ENCODE peak calls at places on chromosome 20, in nine cellular contexts. J, M, Z, A, U, X, K, B and F are unnamed samples.

GRCh38 chr20:59567585-59568508 is 36.5 kb upstream of the PHACTR3 start:
- DNase-seq in M (no peak), X (no peak), B (no peak), Z (no peak), A (no peak), J (no peak), U (no peak), K (no peak), F (no peak)

GRCh38 chr20:37757550-37757949 is 63.7 kb downstream of the CTNNBL1 start:
- DNase-seq in Z (no peak), A (no peak), J (no peak), B (no peak), X (no peak), M (no peak), U (no peak), K (peak; percentile 17), F (no peak)

GRCh38 chr20:1895674-1896496 is 678 bp downstream of the SIRPA start:
- DNase-seq in Z (no peak), M (no peak), J (no peak), U (no peak), B (no peak), X (no peak), A (no peak), K (no peak), F (no peak)

GRCh38 chr20:50296450-50297375 is 106.1 kb downstream of the CEBPB start:
- DNase-seq in J (no peak), U (no peak), Z (no peak), M (no peak), A (no peak), X (no peak), K (no peak), B (no peak), F (no peak)

GRCh38 chr20:41499961-41500725 is 118.0 kb downstream of the CHD6 start:
- DNase-seq in K (no peak), X (peak; percentile 56), B (no peak), Z (no peak), M (no peak), J (no peak), U (no peak), A (no peak), F (no peak)

GRCh38 chr20:50146732-50147662 is 6.5 kb downstream of the PEDS1 start:
- DNase-seq in Z (peak; percentile 74), U (no peak), B (no peak), A (no peak), K (peak; percentile 75), J (peak; percentile 68), M (no peak), X (no peak), F (peak; percentile 40)

GRCh38 chr20:62219101-62219991 is 732 bp downstream of the HRH3 start:
- DNase-seq in B (no peak), Z (no peak), A (no peak), X (no peak), J (no peak), K (no peak), M (no peak), U (no peak), F (no peak)

GRCh38 chr20:36773123-36773547 is 428 bp downstream of the DSN1 start:
- DNase-seq in J (no peak), M (no peak), U (no peak), K (no peak), Z (no peak), X (no peak), A (peak; percentile 20), B (no peak), F (no peak)

GRCh38 chr20:19737025-19737424 is 21.0 kb upstream of the RIN2 start:
- DNase-seq in B (no peak), U (no peak), J (no peak), A (peak; percentile 46), K (no peak), Z (no peak), X (peak; percentile 24), M (no peak), F (peak; percentile 2)

GRCh38 chr20:34708621-34709043 is 4.5 kb downstream of the TP53INP2 start:
- DNase-seq in J (peak; percentile 37), K (peak; percentile 64), X (peak; percentile 9), Z (peak; percentile 56), M (peak; percentile 80), U (peak; percentile 61), A (peak; percentile 60), B (peak; percentile 59), F (no peak)

GRCh38 chr20:34938466-34939163 is 17.0 kb downstream of the GSS start:
- DNase-seq in U (no peak), B (peak; percentile 76), M (no peak), Z (no peak), K (no peak), A (no peak), X (no peak), J (no peak), F (no peak)

GRCh38 chr20:13800728-13801134 is 15.9 kb downstream of the NDUFAF5 start:
- DNase-seq in M (no peak), J (no peak), U (no peak), B (peak; percentile 70), A (peak; percentile 88), X (peak; percentile 39), K (no peak), Z (no peak), F (no peak)

GRCh38 chr20:8020314-8021079 is 936 bp upstream of the TMX4 start:
- DNase-seq in Z (no peak), X (no peak), B (no peak), U (no peak), M (no peak), A (peak; percentile 82), J (no peak), K (peak; percentile 50), F (peak; percentile 55)

GRCh38 chr20:57053798-57054552 is 212.5 kb downstream of the BMP7 start:
- DNase-seq in K (no peak), Z (no peak), J (no peak), M (no peak), X (no peak), B (no peak), U (no peak), A (peak; percentile 58), F (no peak)